ENCODE peak calls at places on chromosomes 4 and X, in nine cellular contexts. N, Q, F, B, W, K, E, Y and S are unnamed samples.

GRCh38 chrX:154378059-154378798 is 866 bp upstream of the EMD start:
- DNase-seq in K (peak; percentile 87), Y (peak; percentile 18), F (peak; percentile 54), E (no peak), Q (peak; percentile 80), B (peak; percentile 89), W (no peak), N (no peak), S (peak; percentile 70)

GRCh38 chr4:47703964-47704363 is 133.9 kb downstream of the CORIN start:
- DNase-seq in E (no peak), B (no peak), N (no peak), F (no peak), Y (no peak), W (no peak), Q (no peak), K (no peak), S (no peak)

GRCh38 chrX:17560385-17560784 is 176.9 kb upstream of the SCML1 start:
- DNase-seq in K (no peak), B (no peak), F (no peak), E (no peak), W (no peak), Y (no peak), N (no peak), Q (no peak), S (no peak)

GRCh38 chr4:80340036-80340435 is 4.5 kb downstream of the CFAP299 start:
- DNase-seq in F (no peak), K (no peak), W (no peak), Q (no peak), B (no peak), N (no peak), Y (no peak), E (no peak), S (no peak)

GRCh38 chr4:87978656-87979055 is 3.1 kb downstream of the SPP1 start:
- DNase-seq in W (no peak), Y (no peak), K (no peak), F (no peak), E (no peak), B (no peak), N (no peak), Q (no peak), S (no peak)

GRCh38 chr4:101067383-101067782 is 279.9 kb downstream of the PPP3CA start:
- DNase-seq in N (no peak), W (no peak), B (no peak), E (no peak), F (no peak), K (no peak), Q (no peak), Y (no peak), S (no peak)

GRCh38 chr4:112109455-112110425 is 35.5 kb upstream of the FAM241A start:
- DNase-seq in B (peak; percentile 16), E (no peak), Y (no peak), K (no peak), Q (no peak), F (no peak), W (no peak), N (no peak), S (no peak)

GRCh38 chrX:76802698-76803097 is 375.2 kb downstream of the MAGEE1 start:
- DNase-seq in F (no peak), Q (no peak), E (no peak), W (no peak), N (no peak), K (no peak), B (no peak), Y (no peak), S (no peak)